ENCODE peak calls at places on chromosomes 12 and 14, in ten cellular contexts. V is CD8-positive, alpha-beta memory T cell; I is COR-L47; A is HTR-8/SVneo; J is right cardiac atrium; E is foreskin fibroblast; P is mesothelial cell of epicardium; K is NCI-H1092 treated with DMSO at 0.1 percent for 48 hours; Y is M059J; H is OCI-LY7. C is an unnamed sample.

GRCh38 chr14:23483216-23483854 is 13.8 kb downstream of the NGDN start:
- DNase-seq in I (peak), J (no peak), P (no peak), V (no peak), Y (no peak), H (peak), K (peak), A (peak), E (no peak), C (no peak)

GRCh38 chr14:99234366-99234765 is 37.6 kb downstream of the BCL11B start:
- DNase-seq in Y (no peak), P (no peak), H (no peak), K (no peak), A (no peak), V (no peak), I (no peak), J (no peak), E (no peak), C (no peak)

GRCh38 chr12:27245039-27245438 is 953 bp downstream of the STK38L start:
- DNase-seq in K (no peak), Y (no peak), P (no peak), I (no peak), A (no peak), E (no peak), J (no peak), H (no peak), V (no peak), C (no peak)

GRCh38 chr12:126930234-126930633 is 1336.7 kb upstream of the TMEM132C start:
- DNase-seq in J (no peak), K (no peak), Y (no peak), H (no peak), A (no peak), I (no peak), P (no peak), E (no peak), V (no peak), C (no peak)

GRCh38 chr14:37864128-37864527 is 268.7 kb downstream of the TTC6 start:
- DNase-seq in I (no peak), K (no peak), H (no peak), Y (no peak), A (no peak), E (no peak), J (no peak), V (no peak), P (no peak), C (no peak)

GRCh38 chr12:1920971-1921370 is 2.5 kb upstream of the CACNA2D4 start:
- DNase-seq in P (no peak), E (no peak), A (no peak), K (no peak), I (no peak), V (no peak), H (no peak), Y (no peak), J (peak), C (no peak)

GRCh38 chr12:3641428-3641883 is 111.5 kb downstream of the CRACR2A start:
- DNase-seq in A (peak), V (no peak), E (peak), H (no peak), J (no peak), Y (peak), K (no peak), P (no peak), I (no peak), C (no peak)

GRCh38 chr12:104864668-104865067 is 93.4 kb downstream of the SLC41A2 start:
- DNase-seq in J (no peak), Y (no peak), E (no peak), A (no peak), I (no peak), K (no peak), P (no peak), H (no peak), V (no peak), C (no peak)